ENCODE peak calls at places on chromosomes 2 and 18, in six cellular contexts. E is omental fat pad; G is MCF 10A; S is left cardiac atrium; K is CD8-positive, alpha-beta memory T cell; P is foreskin fibroblast. Y is an unnamed sample.

GRCh38 chr2:172877826-172878225 is 142.2 kb downstream of the RAPGEF4 start:
- DNase-seq in S (no peak), K (no peak), E (no peak), P (peak; percentile 68), G (no peak), Y (no peak)

GRCh38 chr2:14524041-14524802 is 108.3 kb upstream of the LRATD1 start:
- DNase-seq in P (peak; percentile 84), G (peak; percentile 44), S (no peak), E (no peak), K (no peak), Y (no peak)

GRCh38 chr18:79384151-79384807 is 11.5 kb upstream of the NFATC1 start:
- DNase-seq in S (no peak), E (no peak), K (no peak), P (no peak), G (no peak), Y (no peak)

GRCh38 chr2:56077352-56077915 is 106.4 kb upstream of the CCDC85A start:
- DNase-seq in S (no peak), P (peak; percentile 10), G (peak; percentile 54), E (no peak), K (no peak), Y (no peak)

GRCh38 chr2:70440621-70441020 is 113.0 kb downstream of the TGFA start:
- DNase-seq in G (no peak), S (no peak), K (no peak), P (no peak), E (no peak), Y (no peak)

GRCh38 chr2:10759151-10759714 is 37.8 kb downstream of the ATP6V1C2 start:
- DNase-seq in P (no peak), S (peak; percentile 8), G (no peak), K (no peak), E (no peak), Y (no peak)

GRCh38 chr2:9018534-9018933 is 15.1 kb upstream of the MBOAT2 start:
- DNase-seq in G (no peak), E (no peak), S (no peak), P (no peak), K (no peak), Y (no peak)

GRCh38 chr2:66305714-66306113 is 129.2 kb upstream of the MEIS1 start:
- DNase-seq in K (no peak), G (peak; percentile 79), E (no peak), S (peak; percentile 61), P (peak; percentile 6), Y (no peak)

GRCh38 chr2:161028581-161028980 is 131.6 kb upstream of the TANK start:
- DNase-seq in E (no peak), S (no peak), K (no peak), P (no peak), G (no peak), Y (peak; percentile 47)

GRCh38 chr2:170743530-170744239 is 26.5 kb upstream of the ERICH2 start:
- DNase-seq in P (no peak), G (peak; percentile 39), S (no peak), K (no peak), E (no peak), Y (no peak)

GRCh38 chr2:238081150-238081549 is 19.0 kb upstream of the ESPNL start:
- DNase-seq in S (no peak), P (no peak), E (no peak), K (no peak), G (no peak), Y (no peak)

GRCh38 chr2:39501412-39501811 is 64.3 kb upstream of the MAP4K3 start:
- DNase-seq in G (no peak), E (no peak), P (no peak), S (no peak), K (no peak), Y (no peak)

Y was measured in T-helper 1 cell.